ENCODE peak calls at places on chromosomes 12 and 14, in nine cellular contexts. F is bronchial epithelial cell, H is prostate gland, U is astrocyte of the spinal cord, S is BE2C, G is Panc1, A is spleen, I is tibial nerve, E is dorsolateral prefrontal cortex. W is an unnamed sample.

GRCh38 chr14:89927466-89927865 is 27.1 kb downstream of the EFCAB11 start:
- DNase-seq in H (no peak), I (no peak), F (no peak), E (no peak), S (no peak), G (no peak), A (no peak), U (no peak), W (no peak)

GRCh38 chr12:94263011-94263786 is 114.8 kb downstream of the PLXNC1 start:
- DNase-seq in F (no peak), U (no peak), I (no peak), A (peak), G (no peak), E (no peak), H (no peak), S (peak), W (no peak)

GRCh38 chr14:75689012-75689411 is 28.0 kb downstream of the TTLL5 start:
- DNase-seq in U (peak), H (no peak), S (no peak), F (no peak), I (peak), A (no peak), G (no peak), E (no peak), W (no peak)

GRCh38 chr12:115452751-115453281 is 768.8 kb upstream of the TBX3 start:
- DNase-seq in I (no peak), E (no peak), U (no peak), G (no peak), S (peak), A (no peak), H (no peak), F (no peak), W (no peak)

GRCh38 chr12:45768194-45768593 is 38.7 kb downstream of the ARID2 start:
- DNase-seq in E (no peak), H (no peak), G (no peak), S (no peak), A (no peak), F (peak), U (no peak), I (no peak), W (no peak)

GRCh38 chr14:104082807-104083206 is 2.7 kb upstream of the ASPG start:
- DNase-seq in F (no peak), E (no peak), A (no peak), H (peak), G (no peak), U (no peak), I (no peak), S (peak), W (peak)

GRCh38 chr12:3772380-3772779 is 19.5 kb upstream of the CRACR2A start:
- DNase-seq in A (no peak), G (no peak), I (no peak), S (no peak), E (no peak), H (no peak), U (no peak), F (peak), W (no peak)

GRCh38 chr12:117188961-117189724 is 1.1 kb downstream of the FBXO21 start:
- DNase-seq in H (no peak), E (peak), F (peak), A (no peak), G (no peak), U (peak), I (peak), S (no peak), W (no peak)

GRCh38 chr14:97299661-97300060 is 502.5 kb downstream of the VRK1 start:
- DNase-seq in E (no peak), G (no peak), H (no peak), A (no peak), I (no peak), S (no peak), U (no peak), F (no peak), W (no peak)

GRCh38 chr12:81077686-81078441 is at the start of gene ACSS3:
- DNase-seq in A (no peak), G (no peak), U (peak), S (no peak), F (peak), H (peak), I (peak), E (no peak), W (peak)

GRCh38 chr12:91370086-91370868 is 187.7 kb upstream of the DCN start:
- DNase-seq in G (no peak), I (no peak), S (no peak), A (no peak), U (no peak), E (no peak), H (no peak), F (no peak), W (no peak)

GRCh38 chr14:76690502-76691105 is 70.7 kb upstream of the VASH1 start:
- DNase-seq in S (no peak), G (no peak), U (no peak), A (no peak), E (no peak), F (no peak), H (no peak), I (no peak), W (no peak)

GRCh38 chr14:23299558-23299957 is 3.1 kb downstream of the PPP1R3E start:
- DNase-seq in H (no peak), I (no peak), F (peak), U (peak), S (peak), A (no peak), E (no peak), G (no peak), W (no peak)

GRCh38 chr12:65937181-65937641 is 112.9 kb downstream of the HMGA2 start:
- DNase-seq in G (no peak), I (no peak), F (no peak), S (no peak), A (no peak), U (peak), H (no peak), E (no peak), W (no peak)

GRCh38 chr14:50003213-50004021 is 110.5 kb downstream of the ARF6 start:
- DNase-seq in S (peak), G (no peak), H (peak), U (peak), F (no peak), A (peak), E (peak), I (peak), W (peak)

GRCh38 chr14:101077511-101078074 is 174.1 kb upstream of the RTL1 start:
- DNase-seq in H (no peak), E (peak), S (peak), G (no peak), U (no peak), A (peak), F (no peak), I (no peak), W (no peak)

GRCh38 chr12:128644664-128645296 is 179.0 kb downstream of the SLC15A4 start:
- DNase-seq in H (peak), A (no peak), E (peak), G (peak), I (peak), S (no peak), U (no peak), F (no peak), W (no peak)

GRCh38 chr12:22971247-22971646 is 346.3 kb downstream of the ETNK1 start:
- DNase-seq in H (no peak), A (no peak), S (no peak), G (no peak), I (no peak), F (no peak), E (peak), U (no peak), W (no peak)

GRCh38 chr12:68572650-68573049 is 38.0 kb upstream of the RAP1B start:
- DNase-seq in A (no peak), I (no peak), E (no peak), G (no peak), H (no peak), S (no peak), F (no peak), U (peak), W (no peak)

GRCh38 chr12:47954058-47954457 is 9.3 kb upstream of the TMEM106C start:
- DNase-seq in I (no peak), E (no peak), H (no peak), G (no peak), F (peak), U (no peak), A (peak), S (no peak), W (no peak)

GRCh38 chr12:512933-513332 is 53.2 kb downstream of the B4GALNT3 start:
- DNase-seq in A (no peak), G (no peak), H (no peak), E (no peak), I (no peak), U (no peak), F (no peak), S (no peak), W (no peak)

GRCh38 chr12:28390716-28391452 is 200.6 kb downstream of the CCDC91 start:
- DNase-seq in S (no peak), F (no peak), U (peak), I (peak), G (no peak), H (no peak), A (no peak), E (no peak), W (no peak)

GRCh38 chr12:14955876-14956811 is 5.3 kb downstream of the ARHGDIB start:
- DNase-seq in I (no peak), A (no peak), F (no peak), G (no peak), S (no peak), E (no peak), U (no peak), H (no peak), W (no peak)

GRCh38 chr12:50174971-50175715 is 8.0 kb upstream of the CERS5 start:
- DNase-seq in E (no peak), S (peak), A (no peak), H (peak), I (peak), U (peak), G (peak), F (peak), W (no peak)

GRCh38 chr14:70045715-70046535 is 142.8 kb downstream of the SLC8A3 start:
- DNase-seq in F (peak), E (peak), I (no peak), U (peak), S (peak), G (no peak), A (no peak), H (peak), W (peak)
- TF ChIP-seq CTCF in F (peak), E (peak), I (peak), U (peak), S (peak), G (peak), A (no peak), H (peak), W (peak)

DNA sequence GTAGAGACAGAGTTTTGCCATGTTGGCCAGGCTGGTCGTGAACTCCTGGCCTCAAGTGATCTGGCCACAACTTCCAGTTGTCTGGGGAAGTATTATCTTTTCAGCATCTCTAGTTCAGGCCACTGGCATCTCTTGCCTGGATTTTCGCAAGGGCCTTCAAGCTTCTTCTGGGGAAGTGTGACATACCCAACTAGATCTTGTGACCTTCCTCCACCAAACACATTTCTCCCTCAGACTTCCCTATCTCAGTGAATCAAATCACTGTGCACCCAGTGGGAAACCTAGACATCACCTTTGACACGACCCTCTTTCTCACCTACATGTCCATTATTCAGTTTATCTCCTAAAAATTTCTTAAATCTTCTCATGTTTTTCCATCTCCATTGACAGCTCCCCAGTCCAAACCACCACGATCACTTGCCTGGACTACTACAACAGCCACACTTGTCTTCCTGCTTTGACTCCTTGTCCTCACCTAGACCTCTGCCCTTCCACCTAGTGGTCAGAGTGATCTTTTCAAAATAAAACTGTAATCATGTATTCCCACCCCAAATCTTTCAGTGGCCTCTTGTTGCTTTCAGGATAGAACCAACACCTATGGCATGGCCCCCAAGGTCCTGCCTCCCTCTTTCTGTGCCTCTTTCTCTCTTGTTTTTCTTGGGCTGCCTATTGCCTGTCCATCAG is 3.3 kb downstream of the EEF1AKMT3 start:
- DNase-seq in I (no peak), G (no peak), E (no peak), F (no peak), A (no peak), U (no peak), S (no peak), H (no peak), W (no peak)
- TF ChIP-seq CTCF in I (no peak), G (no peak), E (no peak), F (no peak), A (no peak), U (no peak), S (peak), H (no peak), W (no peak)

GRCh38 chr12:57521475-57522018 is 1.1 kb upstream of the MBD6 start:
- DNase-seq in A (peak), S (peak), G (peak), U (peak), I (peak), E (peak), F (peak), H (peak), W (peak)
- TF ChIP-seq CTCF in A (no peak), S (peak), G (no peak), U (no peak), I (no peak), E (no peak), F (peak), H (no peak), W (no peak)

GRCh38 chr12:124370851-124371250 is 76.0 kb downstream of the RFLNA start:
- DNase-seq in U (no peak), S (no peak), A (no peak), H (no peak), E (no peak), F (no peak), I (no peak), G (no peak), W (no peak)

GRCh38 chr12:124369901-124370378 is 75.0 kb downstream of the RFLNA start:
- DNase-seq in U (no peak), G (no peak), E (peak), I (peak), S (peak), H (no peak), A (no peak), F (no peak), W (no peak)

GRCh38 chr12:124370384-124370783 is 75.5 kb downstream of the RFLNA start:
- DNase-seq in H (no peak), S (no peak), A (no peak), E (no peak), G (no peak), I (no peak), F (no peak), U (no peak), W (no peak)

GRCh38 chr12:124369055-124369900 is 74.4 kb downstream of the RFLNA start:
- DNase-seq in I (peak), U (peak), A (peak), F (no peak), H (peak), G (no peak), E (peak), S (no peak), W (peak)

GRCh38 chr12:124368421-124369032 is 73.6 kb downstream of the RFLNA start:
- DNase-seq in F (no peak), U (no peak), S (no peak), A (no peak), G (no peak), H (no peak), I (no peak), E (no peak), W (no peak)
- TF ChIP-seq CTCF in F (no peak), U (peak), S (peak), A (no peak), G (no peak), H (no peak), I (no peak), E (no peak), W (no peak)

GRCh38 chr14:68359862-68360552 is 432.9 kb downstream of the ZFP36L1 start:
- DNase-seq in F (peak), U (peak), E (no peak), H (peak), G (no peak), I (peak), A (no peak), S (no peak), W (peak)
- TF ChIP-seq CTCF in F (no peak), U (no peak), E (no peak), H (no peak), G (no peak), I (no peak), A (no peak), S (no peak), W (no peak)

W was measured in lower lobe of right lung.